ENCODE peak calls at places on chromosomes 4 and X, in five cellular contexts. N, P, F, Q and I are unnamed samples.

GRCh38 chr4:176587920-176588319 is 204.8 kb downstream of the VEGFC start:
- DNase-seq in N (no peak), P (no peak), F (peak), Q (no peak), I (no peak)

GRCh38 chr4:168886361-168886760 is 123.7 kb downstream of the CBR4 start:
- DNase-seq in N (no peak), P (no peak), F (peak), Q (no peak), I (peak)

GRCh38 chr4:121154103-121154515 is 10.0 kb downstream of the TNIP3 start:
- DNase-seq in N (peak), P (no peak), F (no peak), Q (no peak), I (no peak)

GRCh38 chr4:138659640-138660325 is 355.8 kb upstream of the NOCT start:
- DNase-seq in N (no peak), P (no peak), F (peak), Q (peak), I (no peak)

GRCh38 chr4:139753686-139754085 is 88.1 kb downstream of the MGST2 start:
- DNase-seq in N (no peak), P (no peak), F (no peak), Q (no peak), I (no peak)

GRCh38 chr4:1463088-1463926 is 57.1 kb upstream of the NKX1-1 start:
- DNase-seq in N (no peak), P (peak), F (peak), Q (no peak), I (no peak)

GRCh38 chr4:39770969-39771724 is 73.2 kb downstream of the UBE2K start:
- DNase-seq in N (no peak), P (no peak), F (no peak), Q (no peak), I (no peak)

GRCh38 chr4:153628796-153629315 is 55.2 kb upstream of the TLR2 start:
- DNase-seq in N (no peak), P (no peak), F (no peak), Q (no peak), I (no peak)

GRCh38 chrX:107684956-107685385 is 56.7 kb downstream of the PRPS1 start:
- DNase-seq in N (no peak), P (no peak), F (peak), Q (peak), I (no peak)

GRCh38 chrX:136292656-136293055 is 8.1 kb upstream of the ADGRG4 start:
- DNase-seq in N (no peak), P (no peak), F (no peak), Q (no peak), I (no peak)

GRCh38 chr4:13544556-13545393 is 467 bp upstream of the NKX3-2 start:
- DNase-seq in N (no peak), P (peak), F (peak), Q (peak), I (peak)

GRCh38 chr4:85761803-85762202 is 286.9 kb downstream of the ARHGAP24 start:
- DNase-seq in N (no peak), P (no peak), F (peak), Q (no peak), I (no peak)

GRCh38 chr4:186118582-186118981 is 14.1 kb downstream of the FAM149A start:
- DNase-seq in N (no peak), P (no peak), F (no peak), Q (no peak), I (no peak)

GRCh38 chr4:86809809-86810208 is 39.4 kb downstream of the SLC10A6 start:
- DNase-seq in N (no peak), P (no peak), F (no peak), Q (no peak), I (no peak)

GRCh38 chr4:1715002-1715761 is 3.1 kb upstream of the SLBP start:
- DNase-seq in N (no peak), P (no peak), F (no peak), Q (no peak), I (no peak)

GRCh38 chrX:7270018-7270417 is 122.1 kb upstream of the PUDP start:
- DNase-seq in N (no peak), P (no peak), F (no peak), Q (no peak), I (no peak)

GRCh38 chr4:10013722-10014121 is 7.6 kb downstream of the SLC2A9 start:
- DNase-seq in N (no peak), P (peak), F (no peak), Q (peak), I (peak)

GRCh38 chr4:101790521-101791188 is at the start of gene BANK1:
- DNase-seq in N (peak), P (peak), F (peak), Q (peak), I (peak)

GRCh38 chrX:28701222-28701621 is 114.0 kb downstream of the IL1RAPL1 start:
- DNase-seq in N (no peak), P (no peak), F (no peak), Q (no peak), I (no peak)